ENCODE peak calls at places on chromosomes 5 and 9, in six cellular contexts. O is IMR-90, Y is mesendoderm, E is mesenchymal stem cell, F is H9, C is trophoblast cell. N is an unnamed sample.

GRCh38 chr5:38479315-38479904 is 77.0 kb downstream of the LIFR start:
- DNase-seq in O (peak), Y (no peak), E (no peak), F (no peak), C (no peak), N (no peak)

GRCh38 chr5:165620394-165620793 is 2115.0 kb downstream of the MAT2B start:
- DNase-seq in O (peak), Y (no peak), E (peak), F (no peak), C (peak), N (no peak)

GRCh38 chr5:74877624-74878304 is 11.6 kb upstream of the FAM169A start:
- DNase-seq in O (no peak), Y (no peak), E (no peak), F (no peak), C (no peak), N (no peak)

GRCh38 chr9:88388203-88388885 is at the start of gene SPIN1:
- DNase-seq in O (peak), Y (peak), E (peak), F (peak), C (peak), N (peak)

GRCh38 chr5:141490271-141490670 is 1.4 kb downstream of the PCDHGC5 start:
- DNase-seq in O (no peak), Y (no peak), E (no peak), F (no peak), C (no peak), N (no peak)

GRCh38 chr5:91272858-91273257 is 110.3 kb downstream of the ARRDC3 start:
- DNase-seq in O (peak), Y (no peak), E (peak), F (no peak), C (no peak), N (no peak)

GRCh38 chr9:2939368-2939767 is 95.5 kb upstream of the PUM3 start:
- DNase-seq in O (no peak), Y (no peak), E (no peak), F (no peak), C (no peak), N (no peak)

GRCh38 chr5:110727025-110727314 is 499 bp upstream of the TMEM232 start:
- DNase-seq in O (peak), Y (no peak), E (no peak), F (no peak), C (no peak), N (no peak)

GRCh38 chr9:115999498-115999897 is 154.1 kb upstream of the PAPPA start:
- DNase-seq in O (peak), Y (no peak), E (peak), F (no peak), C (no peak), N (no peak)

GRCh38 chr9:34254141-34254913 is 74.7 kb downstream of the KIF24 start:
- DNase-seq in O (peak), Y (no peak), E (peak), F (no peak), C (peak), N (no peak)

GRCh38 chr9:114155967-114156294 is 594 bp downstream of the COL27A1 start:
- DNase-seq in O (no peak), Y (no peak), E (no peak), F (no peak), C (no peak), N (no peak)

GRCh38 chr5:146697211-146697610 is 181.2 kb upstream of the GPR151 start:
- DNase-seq in O (no peak), Y (peak), E (no peak), F (no peak), C (no peak), N (no peak)

GRCh38 chr9:105901514-105902109 is 207.3 kb downstream of the TMEM38B start:
- DNase-seq in O (peak), Y (peak), E (peak), F (peak), C (peak), N (peak)

GRCh38 chr5:113487411-113487778 is 858 bp downstream of the MCC start:
- DNase-seq in O (peak), Y (peak), E (peak), F (peak), C (no peak), N (peak)

GRCh38 chr9:80157561-80157983 is 585.8 kb downstream of the TLE4 start:
- DNase-seq in O (peak), Y (no peak), E (peak), F (no peak), C (no peak), N (no peak)

GRCh38 chr5:159199225-159199624 is 10.1 kb downstream of the RNF145 start:
- DNase-seq in O (no peak), Y (no peak), E (no peak), F (no peak), C (no peak), N (no peak)

GRCh38 chr5:170791325-170791954 is 7.9 kb downstream of the GABRP start:
- DNase-seq in O (peak), Y (peak), E (peak), F (peak), C (peak), N (peak)

GRCh38 chr5:169286572-169287325 is 14.2 kb downstream of the SLIT3 start:
- DNase-seq in O (no peak), Y (no peak), E (no peak), F (no peak), C (no peak), N (no peak)

DNA sequence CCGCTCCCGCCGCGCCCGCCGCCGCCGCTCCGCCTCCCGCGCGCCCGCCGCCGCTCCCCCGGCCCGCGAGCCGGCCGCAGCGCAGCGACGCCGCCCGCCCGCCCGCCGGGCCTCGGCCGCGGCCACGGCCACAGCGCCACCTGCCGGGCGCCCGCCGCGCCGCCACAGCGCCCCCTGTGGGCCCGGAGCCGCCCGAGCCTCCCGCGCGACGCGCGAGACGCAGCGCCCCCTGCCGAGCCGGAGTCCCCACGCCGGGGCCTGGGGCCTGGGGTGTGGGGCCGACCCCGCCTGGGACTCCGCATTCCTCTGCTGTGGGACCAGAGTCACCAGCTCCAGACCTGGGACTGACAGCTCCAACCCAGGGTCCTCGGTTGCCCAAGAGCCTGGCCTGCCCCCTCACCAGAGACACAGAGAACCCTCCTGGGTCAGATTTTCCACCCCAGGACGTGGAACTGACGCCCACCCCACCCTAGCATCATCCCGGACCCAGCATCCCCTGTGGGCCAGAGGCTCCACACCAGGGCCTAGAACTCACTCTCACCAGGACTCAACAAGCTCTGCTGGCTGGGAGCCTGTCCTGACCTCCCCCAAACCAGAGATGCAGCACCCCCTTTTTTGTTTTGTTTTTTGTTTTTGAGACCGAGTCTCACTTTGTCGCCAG is at the start of gene RAPGEF1:
- DNase-seq in O (no peak), Y (peak), E (no peak), F (peak), C (no peak), N (peak)
- H4K8ac ChIP-seq in O (no peak), Y (peak), E (peak), F (no peak), C (peak), N (no peak)

DNA sequence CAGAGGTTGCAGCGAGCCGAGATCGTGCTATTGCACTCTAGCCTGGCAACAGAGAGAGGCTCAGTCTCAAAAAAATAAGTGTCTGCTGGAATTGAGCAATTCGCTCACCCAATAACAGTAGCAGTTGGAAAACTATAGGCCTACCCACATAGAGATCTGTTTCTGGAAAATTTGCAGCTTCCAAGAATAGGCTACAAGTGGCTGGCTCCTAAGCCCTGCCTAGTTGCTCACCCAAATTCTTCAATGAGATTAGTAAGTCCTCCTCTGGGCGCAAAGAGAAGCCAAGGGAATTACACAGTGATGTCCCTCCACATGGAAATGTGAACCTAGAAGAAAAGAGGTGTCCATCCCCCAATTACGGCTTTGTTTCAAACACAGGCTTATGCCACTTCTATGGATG is 42.6 kb upstream of the RNF38 start:
- DNase-seq in O (no peak), Y (no peak), E (no peak), F (no peak), C (no peak), N (no peak)
- H3K23ac ChIP-seq in O (no peak), Y (no peak), E (no peak), F (no peak), C (no peak), N (no peak)

GRCh38 chr9:135340726-135341475 is 138.7 kb upstream of the PPP1R26 start:
- DNase-seq in O (no peak), Y (no peak), E (no peak), F (no peak), C (no peak), N (no peak)

GRCh38 chr9:135339378-135339973 is 140.1 kb upstream of the PPP1R26 start:
- DNase-seq in O (no peak), Y (no peak), E (no peak), F (peak), C (no peak), N (no peak)

GRCh38 chr9:135336722-135337490 is 142.7 kb upstream of the PPP1R26 start:
- DNase-seq in O (no peak), Y (no peak), E (no peak), F (peak), C (no peak), N (no peak)

GRCh38 chr9:135340143-135340655 is 139.4 kb upstream of the PPP1R26 start:
- DNase-seq in O (no peak), Y (peak), E (no peak), F (peak), C (no peak), N (no peak)

GRCh38 chr9:135338546-135338945 is 141.0 kb upstream of the PPP1R26 start:
- DNase-seq in O (no peak), Y (no peak), E (no peak), F (peak), C (no peak), N (no peak)
- H4K8ac ChIP-seq in O (no peak), Y (no peak), E (no peak), F (no peak), C (no peak), N (no peak)

GRCh38 chr9:135690836-135691570 is 8.3 kb downstream of the SOHLH1 start:
- DNase-seq in O (no peak), Y (no peak), E (no peak), F (no peak), C (no peak), N (no peak)
- H3K23ac ChIP-seq in O (no peak), Y (no peak), E (no peak), F (no peak), C (no peak), N (peak)

GRCh38 chr9:133950916-133951231 is 41.2 kb downstream of the VAV2 start:
- DNase-seq in O (no peak), Y (no peak), E (no peak), F (no peak), C (no peak), N (no peak)
- H4K8ac ChIP-seq in O (no peak), Y (no peak), E (no peak), F (no peak), C (no peak), N (no peak)

N was measured in neuronal stem cell.